ENCODE peak calls at places on chromosome 21, in four cellular contexts. V is pancreas, F is stomach, U is keratinocyte. G is an unnamed sample.
A peak's percentile ranks its signal among the peaks of the same experiment; 100 is the strongest.

GRCh38 chr21:27681841-27682240 is 715.0 kb upstream of the ADAMTS5 start:
- DNase-seq in U (no peak), V (no peak), F (no peak), G (peak; percentile 58)

GRCh38 chr21:16047857-16048256 is 318.1 kb downstream of the USP25 start:
- DNase-seq in U (no peak), V (no peak), F (no peak), G (no peak)

GRCh38 chr21:15669247-15669646 is 60.5 kb upstream of the USP25 start:
- DNase-seq in U (no peak), V (no peak), F (no peak), G (no peak)

GRCh38 chr21:27275294-27275927 is 308.5 kb upstream of the ADAMTS5 start:
- DNase-seq in U (no peak), F (no peak), V (no peak), G (peak; percentile 91)

GRCh38 chr21:15045017-15045416 is 19.8 kb downstream of the NRIP1 start:
- DNase-seq in F (no peak), V (no peak), U (no peak), G (no peak)

GRCh38 chr21:15210235-15210678 is 145.5 kb upstream of the NRIP1 start:
- DNase-seq in U (peak; percentile 94), F (peak; percentile 57), V (peak; percentile 27), G (peak; percentile 97)

GRCh38 chr21:33255404-33255803 is 10.8 kb upstream of the IL10RB start:
- DNase-seq in U (no peak), F (no peak), V (no peak), G (no peak)

GRCh38 chr21:33070921-33071877 is 1.3 kb downstream of the OLIG1 start:
- DNase-seq in V (no peak), U (no peak), F (no peak), G (no peak)

GRCh38 chr21:14916676-14917141 is 148.1 kb downstream of the NRIP1 start:
- DNase-seq in F (no peak), V (no peak), U (no peak), G (peak; percentile 23)

GRCh38 chr21:37232274-37233018 is 34.7 kb downstream of the VPS26C start:
- DNase-seq in V (no peak), F (no peak), U (no peak), G (no peak)

GRCh38 chr21:17250651-17251294 is 262.1 kb upstream of the CXADR start:
- DNase-seq in V (no peak), F (no peak), U (no peak), G (no peak)

GRCh38 chr21:16264314-16264713 is 534.5 kb downstream of the USP25 start:
- DNase-seq in U (no peak), F (no peak), V (no peak), G (no peak)

GRCh38 chr21:32626633-32627196 is 14.5 kb upstream of the CFAP298 start:
- DNase-seq in V (no peak), U (no peak), F (no peak), G (peak; percentile 7)

GRCh38 chr21:34202553-34203332 is 129.4 kb downstream of the MRPS6 start:
- DNase-seq in U (no peak), V (peak; percentile 19), F (no peak), G (no peak)

GRCh38 chr21:39316062-39316461 is 2.6 kb upstream of the BRWD1 start:
- DNase-seq in F (no peak), V (no peak), U (no peak), G (peak; percentile 48)

GRCh38 chr21:33948096-33948950 is 32.7 kb upstream of the ATP5PO start:
- DNase-seq in U (peak; percentile 30), V (peak; percentile 52), F (peak; percentile 72), G (no peak)

GRCh38 chr21:33403786-33404571 is 766 bp downstream of the IFNGR2 start:
- DNase-seq in V (peak; percentile 55), U (no peak), F (peak; percentile 62), G (no peak)

GRCh38 chr21:14712121-14712520 is 166.0 kb upstream of the SAMSN1 start:
- DNase-seq in U (no peak), V (no peak), F (no peak), G (peak; percentile 57)

GRCh38 chr21:44485254-44485793 is 30.0 kb downstream of the LRRC3 start:
- DNase-seq in U (no peak), F (no peak), V (no peak), G (no peak)
- H3K4me3 ChIP-seq in U (no peak overlapping the region), F (peak overlapping the region; percentile 3), V (no peak overlapping the region), G (no peak overlapping the region)

DNA sequence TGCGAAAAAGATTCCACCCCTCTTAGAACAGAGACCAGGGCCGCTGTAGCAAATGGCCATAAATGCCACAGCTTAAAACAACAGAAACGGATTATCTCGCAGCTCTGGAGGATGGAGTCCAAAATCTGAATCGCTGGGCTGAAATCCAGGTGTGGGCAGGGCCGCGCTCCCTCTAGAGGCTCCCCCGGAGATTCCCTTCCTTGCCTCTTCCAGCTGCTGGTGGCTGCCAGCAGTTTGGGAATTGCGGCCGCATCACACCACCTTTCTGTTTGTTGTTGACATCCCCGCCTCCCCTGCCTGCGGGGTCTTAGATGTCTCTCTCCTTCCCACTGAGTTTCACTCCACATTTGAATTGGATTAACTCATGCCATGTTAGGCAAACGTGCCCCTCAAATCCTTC is 15.6 kb downstream of the PDE9A start:
- DNase-seq in V (no peak), U (no peak), F (no peak), G (no peak)
- TF ChIP-seq CTCF in V (no peak), U (peak; percentile 48), F (peak; percentile 19), G (no peak)

DNA sequence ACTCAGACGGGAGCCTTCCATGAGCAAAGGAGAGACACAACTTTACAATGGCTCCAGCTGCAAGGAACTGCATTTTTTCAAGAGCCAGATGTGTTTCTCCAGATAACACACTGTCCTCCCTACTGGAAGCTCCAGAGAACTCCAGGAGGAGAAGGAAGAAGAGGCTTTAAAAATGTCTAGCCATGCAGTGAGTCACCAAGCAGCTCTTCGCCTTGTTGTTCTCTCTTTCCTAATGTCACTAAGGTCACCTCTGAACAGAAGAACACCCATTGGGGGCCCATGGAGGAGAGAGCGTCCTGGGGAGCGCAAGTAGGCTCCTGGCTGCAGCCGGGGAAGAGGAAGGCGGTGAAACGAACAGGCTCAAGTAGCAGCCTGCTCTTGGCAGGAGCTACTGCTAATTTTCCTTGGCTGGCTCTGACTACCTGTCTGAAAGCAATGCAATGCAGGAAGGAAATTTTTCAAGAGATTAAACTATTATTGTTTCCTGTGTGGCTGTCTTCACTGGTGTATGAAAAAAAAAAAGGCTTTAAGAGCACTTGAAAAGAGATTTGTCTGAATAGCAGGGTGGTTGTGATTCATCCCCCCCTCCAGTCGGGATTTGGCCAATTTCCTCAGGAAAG is 321.9 kb downstream of the SETD4 start:
- DNase-seq in F (no peak), V (peak; percentile 26), U (no peak), G (peak; percentile 76)
- H3K27me3 ChIP-seq in F (no peaks in the 10 kb centered on the region), V (no peaks in the 10 kb centered on the region), U (no peaks in the 10 kb centered on the region), G (no peaks in the 10 kb centered on the region)

GRCh38 chr21:44866780-44867179 is 6.7 kb downstream of the PTTG1IP start:
- DNase-seq in F (no peak), V (no peak), U (no peak), G (no peak)
- H3K4me3 ChIP-seq in F (no peak overlapping the region), V (no peak overlapping the region), U (no peak overlapping the region), G (no peak overlapping the region)

GRCh38 chr21:26001356-26001755 is 169.2 kb downstream of the APP start:
- DNase-seq in V (no peak), F (no peak), U (no peak), G (no peak)
- TF ChIP-seq CTCF in V (no peak), F (no peak), U (no peak), G (no peak)

DNA sequence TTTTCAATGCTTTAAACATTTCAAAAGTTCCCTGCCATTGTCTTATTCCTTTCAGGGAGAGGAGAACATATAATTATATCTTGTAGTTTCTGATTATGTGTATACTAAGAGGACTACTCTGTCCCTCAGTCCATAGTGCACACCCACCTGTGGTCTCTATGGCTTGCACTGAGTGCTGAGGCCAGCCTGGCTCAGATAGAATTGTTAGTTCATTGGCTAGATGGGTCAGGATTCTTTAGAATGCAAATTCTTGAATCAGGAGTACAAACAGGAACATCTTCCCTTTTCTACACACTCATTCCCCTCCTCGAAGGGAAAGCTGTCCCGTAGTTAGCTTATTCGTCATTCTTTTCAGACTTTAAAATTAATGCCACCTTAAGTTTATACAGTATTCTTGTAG is 8.2 kb downstream of the BACH1 start:
- DNase-seq in V (no peak), U (no peak), F (no peak), G (no peak)
- H3K27me3 ChIP-seq in V (no peaks in the 10 kb centered on the region), U (no peaks in the 10 kb centered on the region), F (no peaks in the 10 kb centered on the region), G (no peaks in the 10 kb centered on the region)

GRCh38 chr21:45306832-45307571 is 19.3 kb upstream of the POFUT2 start:
- DNase-seq in V (peak; percentile 74), F (peak; percentile 51), U (no peak), G (no peak)
- H3K4me3 ChIP-seq in V (no peak overlapping the region), F (no peak overlapping the region), U (no peak overlapping the region), G (peak overlapping the region; percentile 20)

DNA sequence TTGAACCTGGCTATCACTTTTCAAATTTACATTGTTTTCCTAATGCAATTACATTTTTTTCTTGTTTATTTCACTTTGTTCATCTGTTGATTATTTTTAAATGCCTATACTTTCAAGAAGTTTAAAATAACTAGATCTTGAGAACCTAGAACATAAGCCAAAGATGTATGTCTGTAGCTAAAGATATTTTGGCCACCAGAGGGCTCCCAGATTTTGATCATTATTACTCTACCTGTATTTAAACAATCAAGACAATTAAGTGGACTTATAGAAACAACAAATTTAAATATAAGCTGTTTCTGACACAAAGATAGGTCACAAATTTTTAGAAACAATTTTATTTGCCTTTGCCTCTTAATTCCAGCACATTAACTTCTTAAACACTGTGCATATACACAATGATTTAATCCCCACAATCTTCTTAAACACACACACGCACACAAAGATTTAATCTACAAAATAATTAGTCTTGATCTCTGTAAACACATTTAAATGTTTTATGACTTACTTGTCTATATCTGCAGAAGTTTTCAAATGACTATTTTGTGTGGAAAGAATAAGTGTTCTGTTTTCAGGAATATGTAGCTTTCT is 380.0 kb downstream of the DSCAM start:
- DNase-seq in U (no peak), V (peak; percentile 15), F (no peak), G (peak; percentile 44)
- TF ChIP-seq CTCF in U (no peak), V (no peak), F (no peak), G (peak; percentile 23)

GRCh38 chr21:42182713-42183371 is 36.1 kb upstream of the ABCG1 start:
- DNase-seq in F (no peak), U (no peak), V (no peak), G (no peak)
- H3K27me3 ChIP-seq in F (no peaks in the 10 kb centered on the region), U (no peaks in the 10 kb centered on the region), V (no peaks in the 10 kb centered on the region), G (no peaks in the 10 kb centered on the region)